ENCODE peak calls at places on chromosomes 7 and 10, in nine cellular contexts. U, V, Z, K, T, S, I, D and E are unnamed samples.

GRCh38 chr10:102675887-102676616 is 31.8 kb downstream of the TRIM8 start:
- DNase-seq in U (peak), V (no peak), Z (peak), K (no peak), T (peak), S (peak), I (no peak), D (peak), E (no peak)

GRCh38 chr7:105296491-105296890 is 92.2 kb downstream of the SRPK2 start:
- DNase-seq in U (no peak), V (no peak), Z (no peak), K (no peak), T (no peak), S (no peak), I (no peak), D (no peak), E (no peak)

GRCh38 chr7:6487184-6487545 is 39.4 kb upstream of the DAGLB start:
- DNase-seq in U (no peak), V (no peak), Z (no peak), K (no peak), T (no peak), S (no peak), I (no peak), D (no peak), E (no peak)

GRCh38 chr10:102517553-102517952 is 13.8 kb downstream of the SUFU start:
- DNase-seq in U (peak), V (no peak), Z (no peak), K (no peak), T (no peak), S (no peak), I (no peak), D (no peak), E (no peak)

GRCh38 chr10:130746311-130746710 is 565.2 kb downstream of the TCERG1L start:
- DNase-seq in U (no peak), V (no peak), Z (no peak), K (no peak), T (no peak), S (no peak), I (no peak), D (no peak), E (peak)

GRCh38 chr7:47669178-47669878 is 87.4 kb upstream of the TNS3 start:
- DNase-seq in U (peak), V (no peak), Z (no peak), K (no peak), T (peak), S (no peak), I (peak), D (peak), E (no peak)

GRCh38 chr10:17038627-17039026 is 91.0 kb downstream of the CUBN start:
- DNase-seq in U (no peak), V (no peak), Z (no peak), K (no peak), T (peak), S (no peak), I (no peak), D (no peak), E (no peak)

GRCh38 chr7:96327429-96327828 is 5.5 kb upstream of the SLC25A13 start:
- DNase-seq in U (peak), V (no peak), Z (no peak), K (no peak), T (no peak), S (no peak), I (no peak), D (no peak), E (no peak)

GRCh38 chr10:132099701-132100481 is 34.1 kb downstream of the JAKMIP3 start:
- DNase-seq in U (no peak), V (no peak), Z (no peak), K (no peak), T (no peak), S (no peak), I (no peak), D (peak), E (peak)

GRCh38 chr10:88156341-88156740 is 292.9 kb downstream of the PTEN start:
- DNase-seq in U (no peak), V (no peak), Z (peak), K (no peak), T (no peak), S (no peak), I (no peak), D (no peak), E (no peak)

GRCh38 chr7:28999839-29000238 is 41.7 kb upstream of the TRIL start:
- DNase-seq in U (no peak), V (no peak), Z (no peak), K (no peak), T (no peak), S (no peak), I (no peak), D (no peak), E (no peak)

GRCh38 chr10:102146971-102147428 is 5.2 kb upstream of the NOLC1 start:
- DNase-seq in U (no peak), V (no peak), Z (no peak), K (no peak), T (no peak), S (no peak), I (no peak), D (no peak), E (no peak)

GRCh38 chr7:72444023-72444776 is 32.1 kb upstream of the CALN1 start:
- DNase-seq in U (peak), V (no peak), Z (no peak), K (no peak), T (no peak), S (no peak), I (no peak), D (no peak), E (no peak)

GRCh38 chr7:99588868-99589267 is 9.2 kb upstream of the TMEM225B start:
- DNase-seq in U (no peak), V (no peak), Z (no peak), K (no peak), T (no peak), S (no peak), I (no peak), D (no peak), E (no peak)

GRCh38 chr7:46162582-46162981 is 241.5 kb upstream of the IGFBP3 start:
- DNase-seq in U (no peak), V (no peak), Z (no peak), K (no peak), T (no peak), S (no peak), I (no peak), D (no peak), E (no peak)

GRCh38 chr10:132588301-132589013 is 50.9 kb downstream of the INPP5A start:
- DNase-seq in U (no peak), V (no peak), Z (no peak), K (peak), T (peak), S (no peak), I (no peak), D (no peak), E (no peak)

GRCh38 chr7:97064972-97065587 is 40.4 kb upstream of the DLX5 start:
- DNase-seq in U (peak), V (peak), Z (peak), K (no peak), T (no peak), S (peak), I (no peak), D (no peak), E (no peak)

GRCh38 chr10:72321248-72322029 is 33.3 kb downstream of the DNAJB12 start:
- DNase-seq in U (peak), V (no peak), Z (no peak), K (no peak), T (no peak), S (no peak), I (no peak), D (no peak), E (no peak)

GRCh38 chr7:98400538-98401427 is at the start of gene BAIAP2L1:
- DNase-seq in U (peak), V (peak), Z (no peak), K (peak), T (peak), S (peak), I (peak), D (no peak), E (peak)

GRCh38 chr10:58180633-58181032 is 87.1 kb downstream of the IPMK start:
- DNase-seq in U (no peak), V (no peak), Z (no peak), K (no peak), T (no peak), S (no peak), I (no peak), D (no peak), E (no peak)

GRCh38 chr10:79928028-79928583 is 20.8 kb downstream of the SFTPD start:
- DNase-seq in U (no peak), V (no peak), Z (no peak), K (no peak), T (no peak), S (no peak), I (no peak), D (no peak), E (no peak)

GRCh38 chr10:62805139-62806092 is 896 bp downstream of the ADO start:
- DNase-seq in U (peak), V (no peak), Z (no peak), K (peak), T (peak), S (peak), I (peak), D (peak), E (no peak)

GRCh38 chr10:132711618-132712051 is 74.3 kb downstream of the NKX6-2 start:
- DNase-seq in U (no peak), V (no peak), Z (no peak), K (no peak), T (no peak), S (no peak), I (no peak), D (no peak), E (no peak)

GRCh38 chr7:92421676-92422435 is 25.4 kb upstream of the GATAD1 start:
- DNase-seq in U (peak), V (no peak), Z (no peak), K (no peak), T (no peak), S (no peak), I (no peak), D (no peak), E (no peak)

DNA sequence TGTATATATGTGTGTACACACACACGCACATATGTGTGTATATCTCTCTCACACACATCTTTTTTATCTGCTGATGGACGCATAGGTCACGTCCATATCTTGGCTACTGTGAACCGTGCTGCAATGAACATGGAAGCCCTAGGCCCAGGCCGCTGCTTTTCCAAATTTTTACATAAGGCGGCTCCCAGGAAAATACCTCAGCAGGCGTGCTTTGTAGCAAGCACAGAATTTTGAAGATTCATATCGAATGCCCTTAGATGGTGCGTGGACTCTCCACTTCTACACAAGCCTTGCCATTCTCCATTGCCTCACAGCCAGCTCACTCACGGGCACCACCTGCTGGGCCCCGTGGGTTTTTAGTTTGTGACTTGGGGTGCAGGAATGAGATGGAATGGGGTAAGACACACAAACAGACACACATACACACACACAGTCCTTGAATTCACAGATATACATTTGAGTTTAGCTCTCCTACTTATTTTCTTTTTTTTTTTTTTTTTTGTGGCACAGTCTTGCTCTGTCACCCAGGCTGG is 57.9 kb upstream of the RNF32 start:
- DNase-seq in U (no peak), V (no peak), Z (no peak), K (no peak), T (no peak), S (no peak), I (no peak), D (no peak), E (no peak)
- TF ChIP-seq CTCF in U (no peak), V (no peak), Z (no peak), K (no peak), T (no peak), S (no peak), I (no peak), D (no peak), E (no peak)

GRCh38 chr10:100569687-100570517 is 34.2 kb downstream of the HIF1AN start:
- DNase-seq in U (no peak), V (no peak), Z (no peak), K (peak), T (no peak), S (peak), I (no peak), D (no peak), E (peak)
- TF ChIP-seq CTCF in U (no peak), V (no peak), Z (no peak), K (no peak), T (no peak), S (peak), I (no peak), D (no peak), E (no peak)

DNA sequence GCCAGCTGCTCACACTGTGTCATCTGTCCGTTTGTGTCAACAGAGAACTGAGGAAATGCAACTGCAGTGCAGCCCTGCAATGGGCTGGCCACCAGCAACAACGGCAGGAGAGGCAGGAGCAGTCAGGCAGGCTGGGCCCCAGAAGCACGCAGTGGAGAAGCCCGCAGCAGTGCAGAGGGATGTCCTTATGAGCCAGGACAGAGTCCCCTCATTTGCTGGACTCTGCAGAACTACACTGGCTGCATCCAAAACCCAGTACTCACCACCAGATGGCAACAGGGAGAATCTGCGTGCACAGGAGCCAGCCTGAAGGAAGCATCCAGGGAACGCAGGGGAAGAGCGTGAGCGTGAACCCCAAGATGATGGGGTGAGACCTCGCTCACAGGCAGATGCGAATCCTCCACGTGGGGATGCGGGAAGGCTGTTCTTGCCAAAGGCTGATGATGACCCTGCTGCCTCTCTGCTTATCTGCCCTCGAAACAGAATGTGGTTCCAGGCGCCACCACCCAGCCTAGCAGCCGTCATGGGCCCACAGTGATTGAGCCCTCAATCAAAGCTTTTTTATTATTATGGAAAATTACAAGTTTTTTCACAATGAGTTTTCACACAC is 232.1 kb downstream of the PTPRN2 start:
- DNase-seq in U (no peak), V (no peak), Z (no peak), K (peak), T (no peak), S (peak), I (no peak), D (peak), E (peak)
- TF ChIP-seq CTCF in U (peak), V (no peak), Z (no peak), K (peak), T (no peak), S (peak), I (no peak), D (no peak), E (peak)

DNA sequence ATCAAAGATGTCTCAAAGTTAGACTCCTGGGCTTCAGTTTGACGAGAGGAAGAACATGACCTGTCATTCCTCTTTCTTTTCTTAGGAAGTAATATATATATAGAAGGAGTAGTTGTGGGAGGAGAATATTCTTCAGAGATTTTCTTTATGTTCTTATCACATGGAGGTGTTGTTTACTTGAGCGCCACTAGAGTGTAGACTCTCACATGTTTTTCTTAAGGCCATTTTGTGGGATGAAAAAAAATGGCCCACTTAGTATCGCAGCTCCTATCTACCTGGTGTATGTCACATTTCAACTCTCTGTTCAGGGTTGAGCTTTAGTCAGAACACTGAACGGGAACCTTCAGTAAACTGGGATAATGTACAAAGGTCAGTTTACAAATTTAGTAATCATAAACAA is 645.2 kb downstream of the PHTF2 start:
- DNase-seq in U (no peak), V (no peak), Z (no peak), K (no peak), T (no peak), S (peak), I (no peak), D (no peak), E (no peak)
- TF ChIP-seq CTCF in U (no peak), V (no peak), Z (no peak), K (no peak), T (no peak), S (peak), I (no peak), D (no peak), E (peak)

GRCh38 chr10:35611750-35612149 is 6.6 kb downstream of the GJD4 start:
- DNase-seq in U (no peak), V (no peak), Z (no peak), K (peak), T (no peak), S (peak), I (no peak), D (no peak), E (no peak)
- TF ChIP-seq CTCF in U (no peak), V (no peak), Z (no peak), K (no peak), T (no peak), S (peak), I (no peak), D (no peak), E (no peak)

DNA sequence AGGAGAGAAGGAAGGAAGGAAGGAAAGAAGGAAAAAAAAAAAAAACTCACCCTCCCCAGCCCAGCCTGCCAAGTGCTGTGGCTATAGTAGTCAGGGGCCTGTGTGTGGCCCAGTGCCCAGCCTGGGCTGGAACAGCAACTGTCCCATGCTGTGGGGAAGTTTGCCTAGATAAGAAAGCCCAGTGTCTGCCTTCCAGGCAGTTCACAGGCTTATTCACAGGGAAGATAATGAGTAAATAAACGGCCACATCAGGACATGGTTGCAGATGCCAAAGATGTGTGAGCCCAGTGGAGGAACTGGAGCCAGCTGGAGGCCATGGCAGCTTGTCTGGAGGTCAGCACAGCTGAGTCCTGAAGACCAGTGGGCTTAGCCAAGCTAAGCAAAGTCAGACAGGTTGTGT is 132.4 kb upstream of the FOXK1 start:
- DNase-seq in U (no peak), V (no peak), Z (no peak), K (no peak), T (peak), S (no peak), I (no peak), D (no peak), E (no peak)
- TF ChIP-seq CTCF in U (no peak), V (no peak), Z (no peak), K (no peak), T (no peak), S (no peak), I (no peak), D (no peak), E (no peak)

DNA sequence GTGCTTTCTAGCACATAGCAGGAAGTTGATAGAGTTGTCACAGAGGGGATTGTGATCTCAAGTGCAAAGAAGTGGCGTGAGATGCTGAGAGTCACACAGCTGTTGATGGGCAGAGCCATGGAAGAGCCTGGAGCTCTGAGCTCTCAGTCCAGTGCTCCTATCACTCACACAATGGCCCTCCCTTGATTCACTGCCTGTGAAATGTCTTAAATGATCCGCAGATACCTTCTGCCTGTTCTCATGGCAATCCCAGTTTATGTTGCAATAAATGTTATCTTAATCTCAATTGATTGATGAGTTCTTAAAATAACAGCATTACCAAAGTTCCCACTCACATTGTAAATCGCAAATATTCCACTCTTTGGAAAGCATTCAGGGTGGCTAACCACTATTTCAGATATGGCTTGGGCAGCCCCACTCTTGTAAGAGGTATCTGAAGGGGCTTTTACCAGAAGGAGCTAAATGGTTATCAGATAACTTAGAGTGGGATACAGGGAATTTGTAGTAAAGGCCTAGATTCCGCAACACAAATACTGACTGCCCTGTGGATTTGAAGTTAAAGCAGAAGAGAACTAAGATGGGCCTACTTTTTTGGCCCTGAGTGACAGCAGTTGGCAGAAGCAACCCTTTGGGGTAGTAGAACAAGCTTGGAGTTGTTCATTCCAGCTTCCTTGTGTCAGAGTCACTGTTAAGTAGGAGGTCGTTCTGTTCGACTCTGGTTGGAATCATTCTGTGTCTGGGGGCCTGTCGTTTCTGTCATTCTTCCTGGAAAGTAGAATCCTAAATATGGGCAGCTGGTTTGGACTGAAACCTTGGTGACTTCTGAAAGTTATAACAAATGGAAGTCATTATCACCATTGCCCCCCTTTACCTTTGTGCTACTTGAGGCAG is 865.7 kb downstream of the LRMDA start:
- DNase-seq in U (no peak), V (no peak), Z (no peak), K (no peak), T (no peak), S (no peak), I (no peak), D (no peak), E (no peak)
- TF ChIP-seq CTCF in U (no peak), V (no peak), Z (no peak), K (no peak), T (no peak), S (no peak), I (no peak), D (no peak), E (no peak)

GRCh38 chr7:42735081-42735480 is 176.8 kb downstream of the C7orf25 start:
- DNase-seq in U (no peak), V (no peak), Z (no peak), K (no peak), T (no peak), S (no peak), I (no peak), D (no peak), E (no peak)

GRCh38 chr7:42740410-42740809 is 171.5 kb downstream of the C7orf25 start:
- DNase-seq in U (no peak), V (no peak), Z (no peak), K (no peak), T (no peak), S (no peak), I (no peak), D (no peak), E (no peak)

GRCh38 chr7:42739591-42739990 is 172.3 kb downstream of the C7orf25 start:
- DNase-seq in U (no peak), V (no peak), Z (no peak), K (no peak), T (peak), S (no peak), I (no peak), D (no peak), E (no peak)

GRCh38 chr7:42734568-42734967 is 177.3 kb downstream of the C7orf25 start:
- DNase-seq in U (no peak), V (no peak), Z (no peak), K (no peak), T (no peak), S (no peak), I (no peak), D (no peak), E (no peak)

DNA sequence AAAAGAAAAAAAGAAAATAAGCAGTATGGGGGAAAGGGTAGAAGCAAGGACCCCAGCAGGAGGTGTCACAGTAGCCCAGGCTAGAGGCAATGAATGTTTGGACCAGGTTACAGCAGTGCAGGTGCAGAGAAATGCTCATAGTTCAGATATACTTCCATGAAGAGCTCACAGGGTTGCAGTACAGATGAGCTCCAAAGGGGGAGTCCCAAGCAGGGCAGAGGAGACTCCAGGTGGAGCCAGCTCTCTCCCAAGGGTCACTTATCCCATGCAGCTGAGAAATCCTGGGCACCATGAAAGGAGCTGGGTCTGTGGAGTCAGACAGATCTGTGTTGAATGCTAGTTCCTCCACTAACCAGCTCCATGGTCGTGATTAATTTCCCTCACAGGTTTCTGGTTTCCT is 174.9 kb downstream of the C7orf25 start:
- DNase-seq in U (no peak), V (no peak), Z (no peak), K (peak), T (no peak), S (peak), I (no peak), D (no peak), E (no peak)
- TF ChIP-seq CTCF in U (no peak), V (no peak), Z (no peak), K (peak), T (no peak), S (peak), I (no peak), D (no peak), E (peak)